ENCODE peak calls at places on chromosome 14, in eight cellular contexts. D, F, K, Y, X, J, L and P are unnamed samples.

GRCh38 chr14:104512771-104513640 is 66.6 kb upstream of the C14orf180 start:
- DNase-seq in K (no peak), J (no peak), Y (no peak), X (no peak), L (no peak), F (no peak), D (no peak), P (no peak)

GRCh38 chr14:70995671-70996070 is 88.4 kb downstream of the PCNX1 start:
- DNase-seq in L (no peak), D (no peak), X (no peak), Y (no peak), K (no peak), J (no peak), F (peak), P (no peak)

GRCh38 chr14:91249841-91250616 is 5.5 kb upstream of the GPR68 start:
- DNase-seq in Y (no peak), K (no peak), D (peak), L (peak), X (no peak), F (peak), J (no peak), P (no peak)

GRCh38 chr14:22387776-22388241 is 201.2 kb downstream of the DAD1 start:
- DNase-seq in X (no peak), L (peak), K (no peak), J (no peak), Y (peak), F (no peak), D (no peak), P (no peak)

GRCh38 chr14:64816221-64816783 is 63.4 kb downstream of the SPTB start:
- DNase-seq in F (no peak), Y (no peak), L (no peak), X (no peak), K (no peak), D (no peak), J (no peak), P (no peak)

GRCh38 chr14:51365241-51365940 is 125.3 kb downstream of the TMX1 start:
- DNase-seq in L (no peak), J (no peak), K (no peak), D (no peak), F (no peak), Y (no peak), X (no peak), P (no peak)

GRCh38 chr14:91694643-91695042 is 37.2 kb downstream of the CATSPERB start:
- DNase-seq in D (no peak), J (no peak), Y (no peak), K (no peak), X (no peak), L (no peak), F (no peak), P (no peak)

GRCh38 chr14:70808402-70809237 is 693 bp downstream of the MAP3K9 start:
- DNase-seq in D (peak), K (no peak), J (peak), L (no peak), Y (no peak), F (no peak), X (peak), P (no peak)

DNA sequence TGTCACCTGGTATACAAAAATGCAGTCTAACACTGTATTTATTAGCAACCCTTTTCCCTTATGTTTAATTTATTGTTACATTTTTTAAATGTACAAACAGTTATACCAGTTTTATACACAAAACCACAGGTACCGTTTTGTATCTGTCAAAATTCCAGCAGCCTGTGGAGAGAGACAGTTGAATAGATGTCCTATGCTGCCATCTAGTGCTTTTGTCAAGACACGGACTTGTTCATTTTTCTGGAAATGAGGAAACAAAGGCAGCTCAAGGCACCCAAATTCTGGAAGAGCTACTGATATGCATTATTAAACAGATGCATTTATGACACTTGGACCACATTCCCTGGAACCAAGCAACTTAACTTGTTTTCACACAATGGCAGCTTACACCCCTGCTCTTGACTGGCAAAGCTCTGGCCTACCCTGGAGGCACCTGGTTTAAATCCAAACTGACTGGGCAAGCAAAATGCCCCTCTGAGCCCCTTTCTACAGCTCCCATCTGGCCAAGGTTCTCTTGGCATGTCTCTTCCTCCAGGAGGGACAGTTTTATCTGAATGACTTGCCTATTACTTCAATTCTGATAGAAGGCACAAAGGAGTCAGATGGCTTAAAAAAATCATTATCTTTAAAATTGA is 286.9 kb upstream of the PRKD1 start:
- DNase-seq in F (peak), X (peak), D (no peak), Y (peak), K (peak), J (no peak), L (peak), P (no peak)
- TF ChIP-seq CTCF in F (peak), X (peak), D (peak), Y (peak), K (peak), J (peak), L (peak), P (peak)

GRCh38 chr14:53409289-53409688 is 256.2 kb upstream of the DDHD1 start:
- DNase-seq in D (no peak), F (no peak), Y (no peak), L (no peak), J (no peak), X (no peak), K (no peak), P (no peak)

GRCh38 chr14:53409974-53410373 is 256.9 kb upstream of the DDHD1 start:
- DNase-seq in F (peak), J (no peak), Y (no peak), K (no peak), D (no peak), X (no peak), L (peak), P (no peak)

GRCh38 chr14:53411110-53411509 is 258.0 kb upstream of the DDHD1 start:
- DNase-seq in X (no peak), Y (peak), K (no peak), D (no peak), L (peak), J (no peak), F (peak), P (no peak)

GRCh38 chr14:53408175-53408879 is 255.2 kb upstream of the DDHD1 start:
- DNase-seq in X (no peak), K (no peak), J (no peak), Y (no peak), F (no peak), D (no peak), L (no peak), P (no peak)

DNA sequence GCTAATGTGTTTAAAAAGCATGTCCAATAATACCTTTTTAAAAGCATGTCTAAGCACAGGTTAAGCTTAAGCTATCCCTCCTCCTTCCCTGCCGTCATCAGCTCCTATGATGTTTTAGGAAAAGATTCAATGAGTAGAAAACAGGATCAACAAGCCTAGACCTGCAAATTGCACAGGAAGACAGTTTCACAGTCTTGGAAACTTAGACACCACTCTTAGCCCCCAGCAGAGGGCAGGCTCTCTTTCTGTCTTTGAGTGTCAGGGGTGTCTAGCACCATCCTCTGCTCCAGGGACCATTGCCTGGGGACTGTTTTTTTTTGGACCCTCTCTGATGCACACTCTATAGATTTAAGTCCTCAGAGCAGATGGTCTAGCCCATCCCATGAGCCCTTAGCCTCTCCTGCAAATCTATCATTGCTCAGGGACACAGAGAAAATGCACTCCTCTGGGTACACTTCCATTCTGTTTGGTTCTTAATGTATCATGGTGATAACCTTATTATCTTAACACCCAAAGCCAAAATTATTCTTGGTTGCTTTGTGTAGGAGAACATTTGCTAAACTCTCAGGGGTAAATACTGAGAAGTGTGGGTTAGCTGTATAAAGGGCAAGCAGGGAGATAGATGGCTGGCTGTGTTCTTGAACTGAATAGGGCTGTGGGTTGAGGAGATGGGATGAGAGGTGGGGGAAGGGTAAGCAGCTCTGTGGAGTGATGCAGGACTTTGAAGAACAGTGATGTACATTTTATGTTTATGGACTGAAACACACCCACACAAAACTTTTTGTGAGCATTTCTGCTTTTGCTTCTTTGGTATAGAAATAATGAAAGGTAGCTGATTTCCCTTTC is 259.9 kb upstream of the DDHD1 start:
- DNase-seq in D (no peak), L (no peak), K (no peak), J (no peak), X (no peak), Y (no peak), F (no peak), P (no peak)
- TF ChIP-seq CTCF in D (peak), L (peak), K (peak), J (peak), X (no peak), Y (peak), F (peak), P (peak)

GRCh38 chr14:24093901-24094838 is at the start of gene PCK2:
- DNase-seq in Y (peak), D (peak), K (peak), J (peak), X (peak), L (peak), F (peak), P (peak)
- TF ChIP-seq CTCF in Y (peak), D (no peak), K (no peak), J (no peak), X (no peak), L (peak), F (peak), P (no peak)

GRCh38 chr14:61108742-61109141 is 127.7 kb downstream of the SLC38A6 start:
- DNase-seq in J (no peak), Y (no peak), F (peak), X (no peak), K (no peak), L (no peak), D (no peak), P (no peak)

GRCh38 chr14:61107896-61108295 is 126.9 kb downstream of the SLC38A6 start:
- DNase-seq in K (no peak), L (no peak), D (no peak), Y (no peak), J (no peak), F (no peak), X (no peak), P (no peak)

GRCh38 chr14:61107148-61107641 is 126.2 kb downstream of the SLC38A6 start:
- DNase-seq in X (peak), K (no peak), J (peak), Y (no peak), F (peak), D (no peak), L (no peak), P (no peak)

GRCh38 chr14:61104358-61104757 is 123.3 kb downstream of the SLC38A6 start:
- DNase-seq in L (no peak), F (no peak), K (no peak), D (no peak), X (no peak), Y (no peak), J (no peak), P (no peak)

GRCh38 chr14:61106627-61107147 is 125.6 kb downstream of the SLC38A6 start:
- DNase-seq in L (no peak), Y (no peak), J (no peak), F (no peak), X (no peak), D (no peak), K (no peak), P (no peak)
- TF ChIP-seq CTCF in L (peak), Y (peak), J (peak), F (peak), X (no peak), D (peak), K (peak), P (peak)

DNA sequence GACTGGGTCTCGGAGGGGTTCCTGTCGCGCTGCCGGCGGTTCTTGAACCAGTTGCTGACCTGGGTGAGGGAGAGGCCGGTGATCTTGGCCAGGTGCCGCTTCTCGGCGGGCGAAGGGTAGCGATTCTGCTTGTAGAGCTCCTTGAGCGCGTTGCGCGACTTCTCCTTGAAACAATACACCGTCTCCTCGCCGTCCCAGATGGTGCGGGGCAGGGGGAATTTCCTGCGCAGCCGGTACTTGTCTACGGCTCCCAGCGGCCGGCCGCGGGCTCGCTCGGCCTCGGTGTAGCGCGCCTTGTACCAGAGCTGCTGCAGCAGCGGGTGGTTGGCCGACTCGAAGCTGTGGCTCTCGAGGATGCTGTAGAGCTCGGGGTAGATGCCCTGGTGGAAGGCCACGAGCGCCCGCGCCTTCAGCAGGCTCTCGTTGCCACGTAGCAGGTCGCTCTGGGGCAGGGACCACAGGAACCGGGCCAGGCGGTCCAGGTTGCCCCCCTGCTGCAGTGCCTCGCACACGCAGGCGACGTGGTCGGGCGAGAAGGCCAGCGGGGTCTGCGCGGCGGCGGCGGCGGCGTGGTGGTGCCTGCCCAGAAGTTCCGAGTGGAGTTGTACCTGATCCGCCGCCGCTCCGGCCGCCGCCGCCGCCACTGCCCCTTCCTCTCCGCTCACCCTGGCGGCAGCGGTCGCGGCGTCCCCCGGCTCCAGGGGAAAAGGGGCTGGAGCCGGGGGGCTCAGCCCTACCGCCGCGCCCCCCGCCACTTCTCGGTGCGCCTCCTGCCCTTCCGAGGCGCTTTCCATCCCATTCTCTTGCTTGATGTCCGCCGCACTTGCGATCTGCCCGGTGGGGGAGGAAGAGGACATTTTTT is 702 bp downstream of the SIX4 start:
- DNase-seq in Y (no peak), J (peak), X (peak), F (peak), K (no peak), L (peak), D (peak), P (no peak)
- TF ChIP-seq CTCF in Y (no peak), J (no peak), X (no peak), F (no peak), K (no peak), L (no peak), D (no peak), P (no peak)

DNA sequence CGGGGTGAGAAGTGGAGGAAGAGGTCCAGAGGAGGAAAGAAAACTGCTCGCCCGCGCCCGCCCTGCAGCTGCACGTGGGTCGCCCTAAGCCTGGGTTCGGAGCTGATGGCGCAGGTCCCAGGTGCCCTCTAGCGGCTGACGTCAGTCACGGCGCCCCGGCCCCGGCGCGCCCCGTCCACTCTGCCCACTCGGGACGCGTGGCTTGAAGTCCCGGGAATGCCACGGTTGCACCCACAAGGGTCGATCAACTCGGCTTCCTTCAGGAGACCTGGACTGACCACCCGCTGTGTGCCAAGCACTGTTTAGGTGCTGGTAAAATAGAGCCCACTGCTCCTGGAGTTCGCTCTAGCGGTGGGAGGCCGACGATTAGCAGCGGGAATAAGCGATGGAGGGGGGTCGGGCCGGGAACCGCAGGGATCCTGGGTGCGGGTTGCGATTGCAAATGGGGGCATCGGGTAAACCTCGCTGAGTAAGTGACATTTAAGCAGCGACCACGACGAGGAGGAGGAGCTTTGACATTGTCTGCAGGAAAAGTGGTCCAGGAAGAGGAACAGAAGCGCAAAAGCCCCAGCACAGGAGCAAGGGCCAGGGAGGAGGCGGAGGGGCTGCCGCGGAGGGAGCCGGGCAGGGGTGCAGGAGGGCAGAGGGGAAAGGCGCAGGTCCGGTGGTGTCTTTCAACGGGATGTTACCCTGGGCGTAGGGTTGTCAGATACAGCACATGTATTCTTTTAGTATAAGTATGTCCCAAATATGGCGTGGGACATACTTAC is 5.1 kb upstream of the ZNF839 start:
- DNase-seq in K (peak), X (peak), L (peak), F (peak), Y (peak), J (peak), D (peak), P (no peak)
- TF ChIP-seq CTCF in K (peak), X (peak), L (peak), F (peak), Y (peak), J (peak), D (peak), P (peak)

DNA sequence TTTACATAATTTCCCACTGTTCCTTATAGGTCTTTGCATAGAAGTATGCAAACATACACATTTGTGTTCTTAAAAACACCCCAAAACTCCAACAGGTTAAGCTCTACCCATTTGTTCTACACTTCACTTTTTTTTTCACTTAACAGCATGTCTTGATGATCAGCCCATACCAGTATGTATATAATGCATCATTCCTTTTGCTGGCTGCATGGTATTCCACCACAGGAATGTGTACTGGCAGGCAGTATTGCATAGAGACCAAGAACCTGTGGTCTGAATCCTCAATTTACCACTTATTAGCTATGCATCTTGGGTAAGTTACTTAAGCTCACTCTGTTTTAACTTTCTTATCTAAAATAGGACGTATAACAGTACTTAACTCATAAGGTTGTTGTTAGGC is 65.5 kb downstream of the SAMD4A start:
- DNase-seq in Y (no peak), F (no peak), D (no peak), K (no peak), J (no peak), X (no peak), L (no peak), P (no peak)
- TF ChIP-seq CTCF in Y (no peak), F (no peak), D (no peak), K (no peak), J (no peak), X (no peak), L (no peak), P (no peak)